ENCODE peak calls at places on chromosomes 11 and 22, in five cellular contexts. J, L, U, N and A are unnamed samples.

GRCh38 chr11:134383576-134384221 is 28.3 kb downstream of the B3GAT1 start:
- DNase-seq in L (no peak), N (no peak), U (no peak), J (no peak), A (no peak)

GRCh38 chr11:64341851-64342791 is 2.1 kb downstream of the CCDC88B start:
- DNase-seq in U (peak), N (peak), L (peak), J (peak), A (peak)

GRCh38 chr11:69918938-69919650 is 99.9 kb upstream of the FGF3 start:
- DNase-seq in N (peak), J (peak), L (peak), U (peak), A (peak)

GRCh38 chr11:10500757-10501684 is 40.0 kb downstream of the RNF141 start:
- DNase-seq in J (no peak), U (no peak), N (no peak), L (no peak), A (no peak)

GRCh38 chr22:47175761-47176359 is 413.4 kb downstream of the TBC1D22A start:
- DNase-seq in J (no peak), U (no peak), L (no peak), N (no peak), A (no peak)

GRCh38 chr22:45429921-45430775 is 16.7 kb downstream of the RIBC2 start:
- DNase-seq in N (no peak), L (no peak), U (no peak), J (no peak), A (no peak)

GRCh38 chr11:66317766-66318575 is 1.1 kb upstream of the CD248 start:
- DNase-seq in L (peak), J (no peak), N (peak), U (peak), A (no peak)

GRCh38 chr11:56375324-56375723 is at the start of gene OR8U1:
- DNase-seq in L (no peak), J (no peak), U (no peak), N (no peak), A (no peak)

GRCh38 chr11:69335010-69335409 is 41.1 kb downstream of the MYEOV start:
- DNase-seq in L (peak), J (no peak), N (no peak), U (no peak), A (no peak)

GRCh38 chr11:62445314-62445740 is 26.5 kb downstream of the SCGB1A1 start:
- DNase-seq in L (no peak), N (no peak), J (no peak), U (peak), A (no peak)

GRCh38 chr11:77205467-77206263 is 77.6 kb downstream of the MYO7A start:
- DNase-seq in N (no peak), J (no peak), U (no peak), L (no peak), A (no peak)

GRCh38 chr11:76699461-76700091 is 29.0 kb upstream of the LRRC32 start:
- DNase-seq in U (peak), J (no peak), L (no peak), N (no peak), A (no peak)

GRCh38 chr11:9137293-9138132 is 46.1 kb upstream of the SCUBE2 start:
- DNase-seq in L (peak), N (peak), U (peak), J (peak), A (peak)

GRCh38 chr11:128845334-128845780 is 21.7 kb downstream of the KCNJ1 start:
- DNase-seq in N (no peak), J (no peak), U (no peak), L (no peak), A (no peak)

GRCh38 chr11:128840783-128841182 is 26.3 kb downstream of the KCNJ1 start:
- DNase-seq in L (no peak), N (no peak), U (no peak), J (no peak), A (no peak)

GRCh38 chr11:128841461-128842072 is 25.5 kb downstream of the KCNJ1 start:
- DNase-seq in L (no peak), U (no peak), J (no peak), N (no peak), A (no peak)

GRCh38 chr11:128840137-128840536 is 27.0 kb downstream of the KCNJ1 start:
- DNase-seq in L (no peak), U (no peak), J (no peak), N (no peak), A (no peak)

GRCh38 chr11:128843198-128843766 is 23.8 kb downstream of the KCNJ1 start:
- DNase-seq in L (no peak), J (no peak), N (no peak), U (no peak), A (no peak)
- H2BK12ac ChIP-seq in L (no peak), J (no peak), N (no peak), U (no peak), A (no peak)

GRCh38 chr11:126834149-126834548 is 166.4 kb downstream of the KIRREL3 start:
- DNase-seq in N (no peak), J (no peak), U (peak), L (no peak), A (no peak)

GRCh38 chr11:126837581-126837980 is 163.0 kb downstream of the KIRREL3 start:
- DNase-seq in N (no peak), U (no peak), L (no peak), J (no peak), A (no peak)

GRCh38 chr11:126832387-126832786 is 168.2 kb downstream of the KIRREL3 start:
- DNase-seq in L (no peak), J (no peak), U (no peak), N (no peak), A (no peak)

GRCh38 chr11:126833020-126833419 is 167.6 kb downstream of the KIRREL3 start:
- DNase-seq in J (no peak), L (no peak), N (no peak), U (no peak), A (no peak)

DNA sequence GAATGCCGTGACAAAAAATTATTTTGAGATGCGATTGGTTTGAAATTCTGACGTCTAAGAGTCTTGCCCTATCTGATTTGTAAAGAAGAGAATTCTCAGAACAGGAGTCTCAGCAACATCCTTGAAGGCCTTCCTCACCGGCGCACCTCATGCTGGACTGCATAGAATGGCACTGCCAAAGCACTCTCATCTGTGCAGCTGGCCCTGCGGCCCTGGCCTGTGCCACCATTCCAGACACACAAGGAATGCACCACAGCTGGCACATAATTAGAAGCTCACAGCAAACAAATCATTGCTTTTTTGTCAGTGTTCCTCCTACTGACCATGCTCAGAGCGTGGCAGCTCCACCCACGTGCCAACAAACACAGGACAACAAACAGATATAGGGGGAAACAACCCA is 166.0 kb downstream of the KIRREL3 start:
- DNase-seq in N (no peak), L (no peak), U (no peak), J (no peak), A (no peak)
- H3K18ac ChIP-seq in N (no peak), L (no peak), U (no peak), J (no peak), A (peak)

DNA sequence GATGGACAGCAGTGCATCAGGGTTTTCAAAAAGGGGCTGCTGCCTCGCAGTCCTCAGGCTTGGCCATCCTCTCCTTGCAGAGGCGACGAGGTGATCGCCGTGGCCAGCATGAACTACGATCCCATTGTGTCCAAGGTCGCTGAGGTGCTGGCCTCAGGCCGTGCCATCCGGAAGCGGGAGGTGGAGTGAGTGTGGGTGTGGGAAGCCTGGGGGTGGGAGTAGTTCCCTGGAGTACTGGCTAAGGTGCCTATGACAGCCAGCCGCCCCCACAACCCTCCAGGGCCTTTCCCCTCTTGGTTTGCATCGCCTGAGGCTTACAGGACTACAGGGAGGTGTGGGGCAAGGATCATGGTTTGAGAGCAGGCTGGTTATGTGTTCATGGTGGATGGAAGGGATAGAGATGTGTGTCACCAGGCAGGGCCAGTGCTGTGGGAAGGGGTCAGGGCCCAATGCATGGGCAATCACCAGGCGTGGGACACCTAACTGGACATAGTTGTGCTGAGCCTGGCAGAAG is 2.1 kb upstream of the LZTR1 start:
- DNase-seq in J (no peak), U (no peak), L (peak), N (no peak), A (no peak)
- H4K8ac ChIP-seq in J (peak), U (no peak), L (no peak), N (no peak), A (peak)

GRCh38 chr22:33850227-33850626 is 70.0 kb downstream of the LARGE1 start:
- DNase-seq in L (no peak), J (no peak), N (no peak), U (no peak), A (no peak)
- H2BK12ac ChIP-seq in L (no peak), J (peak), N (no peak), U (no peak), A (no peak)

GRCh38 chr11:36105743-36106581 is 162.1 kb downstream of the LDLRAD3 start:
- DNase-seq in U (no peak), N (no peak), L (no peak), J (no peak), A (no peak)

GRCh38 chr11:36109850-36110606 is 166.2 kb downstream of the LDLRAD3 start:
- DNase-seq in N (no peak), J (peak), U (no peak), L (peak), A (peak)

GRCh38 chr11:36109499-36109849 is 165.6 kb downstream of the LDLRAD3 start:
- DNase-seq in J (no peak), N (no peak), U (no peak), L (no peak), A (no peak)

GRCh38 chr11:36110698-36111410 is 167.0 kb downstream of the LDLRAD3 start:
- DNase-seq in N (no peak), J (no peak), L (no peak), U (no peak), A (no peak)

DNA sequence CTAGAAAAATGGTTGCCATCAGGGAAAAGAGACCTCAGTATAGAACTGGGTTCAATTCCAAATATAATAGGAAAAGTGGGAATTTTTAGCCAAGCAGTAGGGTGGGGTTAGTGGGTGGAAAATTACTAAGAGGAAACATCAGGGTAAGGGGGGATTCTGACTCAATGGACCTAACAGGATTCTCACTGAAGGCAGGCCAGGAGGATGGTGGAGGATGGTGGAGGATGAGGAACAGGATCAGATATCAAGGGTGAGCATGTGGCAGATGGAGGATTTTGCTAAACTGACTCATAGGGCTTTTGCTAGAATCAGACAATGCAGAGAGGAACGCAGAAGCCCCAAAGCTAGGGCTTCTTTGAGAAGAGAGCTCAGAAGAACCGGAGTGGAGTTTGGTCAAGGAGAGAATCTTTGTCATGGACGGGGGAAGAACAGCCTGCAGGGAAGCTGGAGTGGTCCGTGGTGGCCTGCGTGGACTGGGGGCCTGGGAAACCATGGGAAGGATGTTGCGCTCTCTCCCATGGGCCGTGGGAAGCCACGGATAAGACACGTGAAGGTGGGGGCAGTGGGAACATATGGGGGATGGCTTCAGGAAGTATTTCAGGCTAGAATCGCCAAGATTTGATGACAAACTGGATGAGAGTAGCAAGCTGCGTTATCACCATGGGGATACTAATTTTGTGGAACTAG is 165.1 kb downstream of the LDLRAD3 start:
- DNase-seq in L (no peak), J (no peak), U (no peak), N (no peak), A (no peak)
- H3K18ac ChIP-seq in L (peak), J (peak), U (no peak), N (no peak), A (peak)

GRCh38 chr22:39253427-39254070 is 8.8 kb upstream of the PDGFB start:
- DNase-seq in N (peak), L (no peak), U (peak), J (no peak), A (no peak)
- H4K8ac ChIP-seq in N (peak), L (no peak), U (peak), J (no peak), A (peak)

DNA sequence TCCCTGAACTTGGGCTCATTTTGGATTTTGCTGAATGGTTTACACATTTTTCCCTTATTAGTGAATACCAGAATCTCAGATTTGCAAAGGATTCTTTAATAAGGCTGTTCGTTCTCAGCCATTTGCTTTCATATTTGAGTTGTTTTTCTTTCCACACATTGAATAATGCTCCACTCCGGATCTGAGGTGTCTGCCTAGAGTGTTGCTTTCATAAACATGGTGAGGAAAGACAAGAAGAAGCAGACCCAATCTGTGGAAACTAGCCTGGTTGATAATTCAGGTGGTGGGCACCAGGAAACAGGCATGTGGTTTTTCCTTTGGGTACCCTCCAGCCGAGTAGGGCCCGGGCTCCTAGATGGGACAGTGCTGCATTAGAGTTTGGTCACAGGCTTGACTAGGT is 35.0 kb downstream of the LDLRAD3 start:
- DNase-seq in N (no peak), L (no peak), J (no peak), U (no peak), A (no peak)
- H2BK12ac ChIP-seq in N (no peak), L (no peak), J (no peak), U (no peak), A (no peak)

GRCh38 chr11:44573333-44573732 is 7.9 kb downstream of the CD82 start:
- DNase-seq in U (peak), J (no peak), N (no peak), L (no peak), A (no peak)
- H3K18ac ChIP-seq in U (peak), J (no peak), N (no peak), L (no peak), A (no peak)